ENCODE peak calls at places on chromosomes 5 and 9, in seven cellular contexts. One of them, this sample, is unnamed.

GRCh38 chr9:124618476-124618875 is 111.3 kb upstream of the NR5A1 start:
- DNase-seq in tibial nerve: no peak
- DNase-seq in right lobe of liver: no peak
- DNase-seq in Peyer's patch: no peak
- DNase-seq in heart left ventricle: no peak
- DNase-seq in HCT116: no peak
- DNase-seq in ovary: no peak
- DNase-seq in this sample: no peak

GRCh38 chr5:168707646-168708300 is 128.6 kb upstream of the PANK3 start:
- DNase-seq in tibial nerve: no peak
- DNase-seq in right lobe of liver: peak; percentile 28
- DNase-seq in Peyer's patch: no peak
- DNase-seq in heart left ventricle: no peak
- DNase-seq in HCT116: no peak
- DNase-seq in ovary: no peak
- DNase-seq in this sample: no peak

GRCh38 chr5:53323943-53324642 is 156.3 kb upstream of the FST start:
- DNase-seq in tibial nerve: no peak
- DNase-seq in right lobe of liver: no peak
- DNase-seq in Peyer's patch: no peak
- DNase-seq in heart left ventricle: no peak
- DNase-seq in HCT116: no peak
- DNase-seq in ovary: no peak
- DNase-seq in this sample: no peak

GRCh38 chr9:132412089-132412488 is 2.1 kb downstream of the CFAP77 start:
- DNase-seq in tibial nerve: no peak
- DNase-seq in right lobe of liver: no peak
- DNase-seq in Peyer's patch: no peak
- DNase-seq in heart left ventricle: no peak
- DNase-seq in HCT116: peak; percentile 8
- DNase-seq in ovary: no peak
- DNase-seq in this sample: no peak

GRCh38 chr5:176596689-176597416 is 13.1 kb downstream of the GPRIN1 start:
- DNase-seq in tibial nerve: no peak
- DNase-seq in right lobe of liver: peak; percentile 62
- DNase-seq in Peyer's patch: peak; percentile 73
- DNase-seq in heart left ventricle: no peak
- DNase-seq in HCT116: no peak
- DNase-seq in ovary: peak; percentile 56
- DNase-seq in this sample: no peak

GRCh38 chr5:131534995-131535394 is 100.0 kb downstream of the RAPGEF6 start:
- DNase-seq in tibial nerve: no peak
- DNase-seq in right lobe of liver: no peak
- DNase-seq in Peyer's patch: no peak
- DNase-seq in heart left ventricle: no peak
- DNase-seq in HCT116: no peak
- DNase-seq in ovary: no peak
- DNase-seq in this sample: no peak

GRCh38 chr9:117936185-117936758 is 232.1 kb downstream of the TLR4 start:
- DNase-seq in tibial nerve: no peak
- DNase-seq in right lobe of liver: no peak
- DNase-seq in Peyer's patch: no peak
- DNase-seq in heart left ventricle: no peak
- DNase-seq in HCT116: no peak
- DNase-seq in ovary: no peak
- DNase-seq in this sample: no peak

GRCh38 chr5:113337515-113338140 is 97.2 kb downstream of the TSSK1B start:
- DNase-seq in tibial nerve: no peak
- DNase-seq in right lobe of liver: no peak
- DNase-seq in Peyer's patch: no peak
- DNase-seq in heart left ventricle: no peak
- DNase-seq in HCT116: no peak
- DNase-seq in ovary: no peak
- DNase-seq in this sample: no peak

GRCh38 chr5:43039468-43040286 is 442 bp downstream of the ANXA2R start:
- DNase-seq in tibial nerve: peak; percentile 48
- DNase-seq in right lobe of liver: peak; percentile 71
- DNase-seq in Peyer's patch: peak; percentile 86
- DNase-seq in heart left ventricle: peak; percentile 86
- DNase-seq in HCT116: peak; percentile 56
- DNase-seq in ovary: peak; percentile 54
- DNase-seq in this sample: peak; percentile 68

GRCh38 chr5:122919969-122920368 is 74.6 kb downstream of the SNX24 start:
- DNase-seq in tibial nerve: no peak
- DNase-seq in right lobe of liver: no peak
- DNase-seq in Peyer's patch: no peak
- DNase-seq in heart left ventricle: no peak
- DNase-seq in HCT116: no peak
- DNase-seq in ovary: no peak
- DNase-seq in this sample: no peak

GRCh38 chr5:33212439-33212838 is 228.3 kb upstream of the TARS1 start:
- DNase-seq in tibial nerve: no peak
- DNase-seq in right lobe of liver: no peak
- DNase-seq in Peyer's patch: no peak
- DNase-seq in heart left ventricle: no peak
- DNase-seq in HCT116: no peak
- DNase-seq in ovary: no peak
- DNase-seq in this sample: no peak

GRCh38 chr9:25025156-25025555 is 479.5 kb upstream of the IZUMO3 start:
- DNase-seq in tibial nerve: no peak
- DNase-seq in right lobe of liver: no peak
- DNase-seq in Peyer's patch: no peak
- DNase-seq in heart left ventricle: no peak
- DNase-seq in HCT116: no peak
- DNase-seq in ovary: no peak
- DNase-seq in this sample: no peak

GRCh38 chr5:99019812-99020697 is 91.2 kb upstream of the CHD1 start:
- DNase-seq in tibial nerve: no peak
- DNase-seq in right lobe of liver: no peak
- DNase-seq in Peyer's patch: no peak
- DNase-seq in heart left ventricle: no peak
- DNase-seq in HCT116: peak; percentile 65
- DNase-seq in ovary: no peak
- DNase-seq in this sample: no peak

GRCh38 chr9:116585896-116586295 is 101.2 kb upstream of the TRIM32 start:
- DNase-seq in tibial nerve: no peak
- DNase-seq in right lobe of liver: no peak
- DNase-seq in Peyer's patch: no peak
- DNase-seq in heart left ventricle: no peak
- DNase-seq in HCT116: no peak
- DNase-seq in ovary: no peak
- DNase-seq in this sample: no peak

GRCh38 chr5:74648835-74649286 is 8.3 kb upstream of the ENC1 start:
- DNase-seq in tibial nerve: no peak
- DNase-seq in right lobe of liver: no peak
- DNase-seq in Peyer's patch: no peak
- DNase-seq in heart left ventricle: no peak
- DNase-seq in HCT116: no peak
- DNase-seq in ovary: no peak
- DNase-seq in this sample: no peak

GRCh38 chr5:144778546-144778945 is 607.9 kb downstream of the KCTD16 start:
- DNase-seq in tibial nerve: no peak
- DNase-seq in right lobe of liver: no peak
- DNase-seq in Peyer's patch: no peak
- DNase-seq in heart left ventricle: no peak
- DNase-seq in HCT116: no peak
- DNase-seq in ovary: no peak
- DNase-seq in this sample: no peak

GRCh38 chr5:138138949-138139775 is at the start of gene NME5:
- DNase-seq in tibial nerve: no peak
- DNase-seq in right lobe of liver: peak; percentile 71
- DNase-seq in Peyer's patch: peak; percentile 62
- DNase-seq in heart left ventricle: peak; percentile 79
- DNase-seq in HCT116: peak; percentile 48
- DNase-seq in ovary: peak; percentile 82
- DNase-seq in this sample: peak; percentile 20
- TF ChIP-seq POLR2A in tibial nerve: no peak
- TF ChIP-seq POLR2A in right lobe of liver: no peak
- TF ChIP-seq POLR2A in Peyer's patch: no peak
- TF ChIP-seq POLR2A in heart left ventricle: no peak
- TF ChIP-seq POLR2A in HCT116: no peak
- TF ChIP-seq POLR2A in ovary: no peak
- TF ChIP-seq POLR2A in this sample: no peak

GRCh38 chr5:173245319-173246134 is 10.5 kb upstream of the NKX2-5 start:
- DNase-seq in tibial nerve: no peak
- DNase-seq in right lobe of liver: peak; percentile 35
- DNase-seq in Peyer's patch: no peak
- DNase-seq in heart left ventricle: no peak
- DNase-seq in HCT116: no peak
- DNase-seq in ovary: no peak
- DNase-seq in this sample: no peak

GRCh38 chr5:173247504-173247903 is 12.5 kb upstream of the NKX2-5 start:
- DNase-seq in tibial nerve: no peak
- DNase-seq in right lobe of liver: peak; percentile 16
- DNase-seq in Peyer's patch: no peak
- DNase-seq in heart left ventricle: no peak
- DNase-seq in HCT116: no peak
- DNase-seq in ovary: no peak
- DNase-seq in this sample: no peak

GRCh38 chr5:173247050-173247449 is 12.0 kb upstream of the NKX2-5 start:
- DNase-seq in tibial nerve: no peak
- DNase-seq in right lobe of liver: no peak
- DNase-seq in Peyer's patch: no peak
- DNase-seq in heart left ventricle: no peak
- DNase-seq in HCT116: no peak
- DNase-seq in ovary: no peak
- DNase-seq in this sample: no peak

GRCh38 chr5:173246135-173246495 is 11.1 kb upstream of the NKX2-5 start:
- DNase-seq in tibial nerve: no peak
- DNase-seq in right lobe of liver: peak; percentile 29
- DNase-seq in Peyer's patch: no peak
- DNase-seq in heart left ventricle: no peak
- DNase-seq in HCT116: no peak
- DNase-seq in ovary: no peak
- DNase-seq in this sample: no peak

GRCh38 chr5:173248481-173248880 is 13.5 kb upstream of the NKX2-5 start:
- DNase-seq in tibial nerve: no peak
- DNase-seq in right lobe of liver: no peak
- DNase-seq in Peyer's patch: no peak
- DNase-seq in heart left ventricle: no peak
- DNase-seq in HCT116: no peak
- DNase-seq in ovary: no peak
- DNase-seq in this sample: no peak
- H3K4me1 ChIP-seq in tibial nerve: peaks cover 18% of the 10 kb centered on the region
- H3K4me1 ChIP-seq in right lobe of liver: no peaks in the 10 kb centered on the region
- H3K4me1 ChIP-seq in Peyer's patch: no peaks in the 10 kb centered on the region
- H3K4me1 ChIP-seq in heart left ventricle: peaks cover 45% of the 10 kb centered on the region
- H3K4me1 ChIP-seq in HCT116: no peaks in the 10 kb centered on the region
- H3K4me1 ChIP-seq in ovary: peaks cover 2% of the 10 kb centered on the region
- H3K4me1 ChIP-seq in this sample: peaks cover 8% of the 10 kb centered on the region

GRCh38 chr5:96935556-96936430 is at the start of gene LNPEP:
- DNase-seq in tibial nerve: peak; percentile 88
- DNase-seq in right lobe of liver: peak; percentile 99
- DNase-seq in Peyer's patch: peak; percentile 99
- DNase-seq in heart left ventricle: peak; percentile 98
- DNase-seq in HCT116: peak; percentile 94
- DNase-seq in ovary: peak; percentile 96
- DNase-seq in this sample: peak; percentile 97
- TF ChIP-seq POLR2A in tibial nerve: peak; percentile 63
- TF ChIP-seq POLR2A in right lobe of liver: peak; percentile 87
- TF ChIP-seq POLR2A in Peyer's patch: peak; percentile 85
- TF ChIP-seq POLR2A in heart left ventricle: peak; percentile 75
- TF ChIP-seq POLR2A in HCT116: peak; percentile 71
- TF ChIP-seq POLR2A in ovary: peak; percentile 79
- TF ChIP-seq POLR2A in this sample: peak; percentile 87

GRCh38 chr5:146707316-146707715 is 171.2 kb downstream of the PPP2R2B start:
- DNase-seq in tibial nerve: no peak
- DNase-seq in right lobe of liver: no peak
- DNase-seq in Peyer's patch: no peak
- DNase-seq in heart left ventricle: no peak
- DNase-seq in HCT116: no peak
- DNase-seq in ovary: no peak
- DNase-seq in this sample: no peak

GRCh38 chr5:146704949-146705665 is 173.4 kb downstream of the PPP2R2B start:
- DNase-seq in tibial nerve: no peak
- DNase-seq in right lobe of liver: no peak
- DNase-seq in Peyer's patch: no peak
- DNase-seq in heart left ventricle: no peak
- DNase-seq in HCT116: no peak
- DNase-seq in ovary: no peak
- DNase-seq in this sample: no peak

GRCh38 chr5:146703499-146703898 is 175.1 kb downstream of the PPP2R2B start:
- DNase-seq in tibial nerve: no peak
- DNase-seq in right lobe of liver: no peak
- DNase-seq in Peyer's patch: no peak
- DNase-seq in heart left ventricle: no peak
- DNase-seq in HCT116: no peak
- DNase-seq in ovary: no peak
- DNase-seq in this sample: no peak

GRCh38 chr5:146703899-146704298 is 174.7 kb downstream of the PPP2R2B start:
- DNase-seq in tibial nerve: no peak
- DNase-seq in right lobe of liver: no peak
- DNase-seq in Peyer's patch: no peak
- DNase-seq in heart left ventricle: no peak
- DNase-seq in HCT116: no peak
- DNase-seq in ovary: no peak
- DNase-seq in this sample: no peak

DNA sequence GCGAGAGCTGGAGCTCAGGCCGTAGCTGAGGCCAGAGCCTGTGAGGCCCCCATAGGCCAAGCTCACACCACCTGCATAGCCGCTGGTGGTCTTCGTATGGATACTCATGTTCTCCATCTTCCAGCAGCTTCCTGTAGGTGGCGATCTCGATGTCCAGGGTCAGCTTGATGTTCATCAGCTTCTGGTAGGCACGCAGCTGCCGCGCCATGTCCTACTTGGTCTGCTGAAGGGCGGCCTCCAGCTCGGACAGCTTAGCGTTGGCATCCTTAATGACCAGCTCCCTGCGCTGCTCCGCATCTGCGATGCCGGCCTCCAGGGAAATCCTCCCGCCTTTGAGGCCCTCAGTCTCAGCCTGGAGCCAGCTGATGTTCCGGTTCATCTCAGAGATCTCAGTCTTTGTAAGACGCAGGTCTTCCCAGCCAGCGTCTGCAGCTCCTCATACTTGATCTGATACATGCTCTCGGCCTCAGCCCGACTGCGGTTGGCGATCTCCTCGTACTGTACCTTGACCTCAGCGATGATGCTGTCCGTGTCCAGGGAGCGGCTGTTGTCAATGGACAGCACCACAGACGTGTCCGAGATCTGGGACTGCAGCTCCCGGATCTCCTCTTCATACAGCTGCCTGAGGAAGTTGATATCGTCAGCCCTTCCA is 172.1 kb downstream of the PPP2R2B start:
- DNase-seq in tibial nerve: no peak
- DNase-seq in right lobe of liver: no peak
- DNase-seq in Peyer's patch: peak; percentile 40
- DNase-seq in heart left ventricle: no peak
- DNase-seq in HCT116: no peak
- DNase-seq in ovary: no peak
- DNase-seq in this sample: no peak
- H3K4me1 ChIP-seq in tibial nerve: peaks cover under 1% of the 10 kb centered on the region
- H3K4me1 ChIP-seq in right lobe of liver: no peaks in the 10 kb centered on the region
- H3K4me1 ChIP-seq in Peyer's patch: no peaks in the 10 kb centered on the region
- H3K4me1 ChIP-seq in heart left ventricle: no peaks in the 10 kb centered on the region
- H3K4me1 ChIP-seq in HCT116: no peaks in the 10 kb centered on the region
- H3K4me1 ChIP-seq in ovary: no peaks in the 10 kb centered on the region
- H3K4me1 ChIP-seq in this sample: no peaks in the 10 kb centered on the region